ENCODE peak calls at places on chromosomes 12 and 14, in seven cellular contexts. L, Z, E, G, B, T and A are unnamed samples.

GRCh38 chr12:12091977-12092663 is 21.4 kb downstream of the BCL2L14 start:
- DNase-seq in L (peak; percentile 67), Z (peak; percentile 20), E (no peak), G (no peak), B (no peak), T (no peak), A (no peak)

GRCh38 chr14:99230271-99231141 is 41.5 kb downstream of the BCL11B start:
- DNase-seq in L (no peak), Z (no peak), E (no peak), G (no peak), B (peak; percentile 69), T (peak; percentile 64), A (no peak)

GRCh38 chr14:37813746-37814145 is 218.3 kb downstream of the TTC6 start:
- DNase-seq in L (no peak), Z (no peak), E (no peak), G (no peak), B (no peak), T (no peak), A (no peak)

GRCh38 chr14:94663965-94664704 is 51.9 kb downstream of the SERPINA3 start:
- DNase-seq in L (no peak), Z (no peak), E (no peak), G (no peak), B (no peak), T (no peak), A (no peak)

GRCh38 chr12:30828686-30829085 is 73.9 kb upstream of the CAPRIN2 start:
- DNase-seq in L (no peak), Z (no peak), E (no peak), G (no peak), B (no peak), T (no peak), A (no peak)

GRCh38 chr14:72611956-72612500 is 281.9 kb downstream of the DPF3 start:
- DNase-seq in L (no peak), Z (no peak), E (no peak), G (no peak), B (no peak), T (no peak), A (no peak)

GRCh38 chr14:93103392-93104080 is 12.2 kb downstream of the ITPK1 start:
- DNase-seq in L (no peak), Z (peak; percentile 20), E (no peak), G (no peak), B (no peak), T (no peak), A (peak; percentile 50)

GRCh38 chr14:61653507-61653906 is 41.8 kb upstream of the HIF1A start:
- DNase-seq in L (no peak), Z (peak; percentile 55), E (no peak), G (peak; percentile 21), B (no peak), T (no peak), A (no peak)

GRCh38 chr12:55847603-55848329 is 5.0 kb upstream of the MMP19 start:
- DNase-seq in L (no peak), Z (peak; percentile 100), E (no peak), G (peak; percentile 43), B (peak; percentile 37), T (no peak), A (peak; percentile 38)

GRCh38 chr12:41956353-41956752 is 188.3 kb downstream of the GXYLT1 start:
- DNase-seq in L (no peak), Z (peak; percentile 64), E (no peak), G (no peak), B (no peak), T (no peak), A (no peak)

GRCh38 chr14:88551936-88552565 is 2.8 kb downstream of the PTPN21 start:
- DNase-seq in L (peak; percentile 67), Z (peak; percentile 20), E (no peak), G (no peak), B (peak; percentile 57), T (peak; percentile 43), A (no peak)

GRCh38 chr14:76472199-76472723 is 96.3 kb downstream of the ESRRB start:
- DNase-seq in L (no peak), Z (no peak), E (no peak), G (no peak), B (no peak), T (no peak), A (no peak)

GRCh38 chr12:115172521-115172920 is 488.5 kb upstream of the TBX3 start:
- DNase-seq in L (no peak), Z (peak; percentile 83), E (no peak), G (no peak), B (no peak), T (no peak), A (no peak)

GRCh38 chr14:74528886-74529285 is 35.3 kb downstream of the ISCA2 start:
- DNase-seq in L (no peak), Z (no peak), E (no peak), G (no peak), B (no peak), T (no peak), A (no peak)

GRCh38 chr14:101501341-101501740 is 60.0 kb upstream of the DIO3 start:
- DNase-seq in L (peak; percentile 34), Z (no peak), E (no peak), G (no peak), B (no peak), T (no peak), A (no peak)

GRCh38 chr12:116799955-116800354 is 61.8 kb downstream of the RNFT2 start:
- DNase-seq in L (no peak), Z (no peak), E (no peak), G (no peak), B (no peak), T (no peak), A (no peak)

GRCh38 chr12:114269153-114269552 is 136.8 kb downstream of the TBX5 start:
- DNase-seq in L (no peak), Z (no peak), E (no peak), G (no peak), B (no peak), T (no peak), A (no peak)

GRCh38 chr14:84085493-84085892 is 1444.5 kb upstream of the FLRT2 start:
- DNase-seq in L (no peak), Z (no peak), E (no peak), G (no peak), B (no peak), T (no peak), A (no peak)

GRCh38 chr12:59388694-59389093 is 207.1 kb upstream of the SLC16A7 start:
- DNase-seq in L (no peak), Z (no peak), E (no peak), G (no peak), B (no peak), T (no peak), A (no peak)

GRCh38 chr12:94973202-94973601 is 30.3 kb downstream of the NDUFA12 start:
- DNase-seq in L (no peak), Z (peak; percentile 18), E (peak; percentile 23), G (no peak), B (no peak), T (no peak), A (no peak)

GRCh38 chr14:74324945-74325361 is 22.2 kb upstream of the ABCD4 start:
- DNase-seq in L (no peak), Z (peak; percentile 43), E (peak; percentile 54), G (peak; percentile 42), B (peak; percentile 90), T (peak; percentile 74), A (peak; percentile 39)

GRCh38 chr14:99986416-99986815 is 78.8 kb upstream of the EVL start:
- DNase-seq in L (no peak), Z (peak; percentile 52), E (no peak), G (no peak), B (no peak), T (no peak), A (no peak)

GRCh38 chr12:99766408-99766807 is 118.9 kb downstream of the GARIN6 start:
- DNase-seq in L (no peak), Z (no peak), E (no peak), G (no peak), B (no peak), T (no peak), A (no peak)

GRCh38 chr14:70808402-70809237 is 693 bp downstream of the MAP3K9 start:
- DNase-seq in L (peak; percentile 90), Z (no peak), E (peak; percentile 69), G (peak; percentile 59), B (peak; percentile 71), T (peak; percentile 76), A (peak; percentile 51)

GRCh38 chr12:68223067-68223747 is 2.4 kb downstream of the IL26 start:
- DNase-seq in L (peak; percentile 75), Z (peak; percentile 92), E (peak; percentile 89), G (peak; percentile 87), B (peak; percentile 94), T (peak; percentile 91), A (peak; percentile 70)

GRCh38 chr12:113757223-113758002 is 208.7 kb downstream of the RBM19 start:
- DNase-seq in L (no peak), Z (no peak), E (no peak), G (no peak), B (peak; percentile 35), T (peak; percentile 16), A (no peak)

GRCh38 chr12:89355243-89356068 is 3.2 kb upstream of the DUSP6 start:
- DNase-seq in L (no peak), Z (peak; percentile 40), E (no peak), G (no peak), B (no peak), T (peak; percentile 16), A (no peak)
- TF ChIP-seq CTCF in L (no peak), Z (peak; percentile 39), E (peak; percentile 16), G (no peak), B (no peak), T (peak; percentile 24), A (no peak)

GRCh38 chr14:60106341-60106740 is 14.6 kb downstream of the PCNX4 start:
- DNase-seq in L (no peak), Z (peak; percentile 54), E (no peak), G (no peak), B (no peak), T (no peak), A (no peak)
- H3K27ac ChIP-seq in L (no peak overlapping the region), Z (no peak overlapping the region), E (no peak overlapping the region), G (no peak overlapping the region), B (no peak overlapping the region), T (no peak overlapping the region), A (no peak overlapping the region)

GRCh38 chr14:43697003-43697402 is 810.1 kb downstream of the FSCB start:
- DNase-seq in L (no peak), Z (no peak), E (no peak), G (no peak), B (no peak), T (no peak), A (no peak)
- TF ChIP-seq CTCF in L (no peak), Z (no peak), E (no peak), G (no peak), B (no peak), T (no peak), A (no peak)

DNA sequence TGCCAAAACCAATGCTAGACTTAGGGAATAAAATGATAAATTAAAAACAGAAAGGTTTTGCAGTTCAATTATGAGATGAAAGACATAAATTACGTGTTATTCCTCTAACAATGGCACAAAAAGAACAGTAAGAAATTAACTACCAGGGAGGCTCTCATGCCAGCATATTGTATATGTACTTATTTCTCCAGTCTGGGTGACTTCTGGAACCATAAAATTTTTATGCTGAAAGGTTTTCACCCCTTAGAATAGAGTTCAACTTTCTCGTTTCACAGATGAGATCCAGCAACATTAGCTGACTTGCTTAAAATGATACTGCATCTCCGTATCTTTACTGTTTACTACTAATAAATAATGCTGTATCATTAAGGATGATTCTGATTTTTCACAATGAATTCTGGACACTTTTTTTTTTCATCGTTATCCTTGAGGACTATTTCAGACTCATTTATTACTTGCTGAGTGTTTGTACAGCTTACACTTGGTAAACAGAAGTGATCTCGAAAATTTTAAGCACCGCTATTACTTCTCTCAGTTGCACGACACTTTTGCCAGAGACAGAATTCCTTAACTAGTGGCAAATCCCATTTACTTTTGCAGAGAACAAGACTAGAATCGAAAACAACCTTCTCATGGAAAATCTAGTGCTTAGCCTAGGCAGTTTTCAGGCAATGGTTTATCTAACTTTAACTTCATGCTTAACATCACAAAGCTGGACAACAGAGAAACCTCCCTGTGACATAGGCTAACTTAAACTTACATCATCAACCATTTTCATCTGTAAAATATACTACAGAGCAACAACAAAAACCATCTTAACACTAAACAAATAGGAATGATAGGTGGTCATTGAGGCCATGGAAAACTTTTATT is 2.7 kb downstream of the RSRC2 start:
- DNase-seq in L (no peak), Z (no peak), E (no peak), G (no peak), B (no peak), T (no peak), A (no peak)
- H3K27ac ChIP-seq in L (no peak overlapping the region), Z (peak overlapping the region; percentile 99), E (no peak overlapping the region), G (peak overlapping the region; percentile 83), B (peak overlapping the region; percentile 59), T (no peak overlapping the region), A (peak overlapping the region; percentile 35)